ENCODE peak calls at places on chromosomes 4 and X, in six cellular contexts. Y is A549, R is adrenal gland, S is H1, B is body of pancreas, D is uterus. K is an unnamed sample.
A peak's percentile ranks its signal among the peaks of the same experiment; 100 is the strongest.

GRCh38 chr4:179059396-179059795 is 1617.2 kb upstream of the AGA start:
- DNase-seq in Y (no peak), R (no peak), S (no peak), B (no peak), D (no peak), K (no peak)

GRCh38 chr4:15936495-15936894 is 2.0 kb downstream of the FGFBP1 start:
- DNase-seq in Y (no peak), R (no peak), S (no peak), B (no peak), D (no peak), K (peak; percentile 59)

GRCh38 chrX:138034136-138034535 is 468.2 kb downstream of the ZIC3 start:
- DNase-seq in Y (peak; percentile 4), R (no peak), S (no peak), B (no peak), D (no peak), K (no peak)

GRCh38 chr4:7971881-7972500 is 32.3 kb upstream of the AFAP1 start:
- DNase-seq in Y (no peak), R (no peak), S (no peak), B (no peak), D (no peak), K (no peak)

GRCh38 chr4:13989496-13989895 is 362.0 kb upstream of the BOD1L1 start:
- DNase-seq in Y (peak; percentile 10), R (no peak), S (no peak), B (no peak), D (no peak), K (no peak)

GRCh38 chrX:100994352-100995281 is 25.1 kb downstream of the ARL13A start:
- DNase-seq in Y (peak; percentile 48), R (no peak), S (no peak), B (no peak), D (no peak), K (no peak)

GRCh38 chrX:73851014-73852009 is 288.3 kb downstream of the CHIC1 start:
- DNase-seq in Y (no peak), R (peak; percentile 88), S (no peak), B (peak; percentile 92), D (peak; percentile 89), K (no peak)

GRCh38 chr4:4831266-4831665 is 28.2 kb upstream of the MSX1 start:
- DNase-seq in Y (no peak), R (no peak), S (no peak), B (no peak), D (no peak), K (no peak)

GRCh38 chr4:149371021-149371420 is 444.6 kb downstream of the IQCM start:
- DNase-seq in Y (peak; percentile 54), R (peak; percentile 16), S (peak; percentile 7), B (peak; percentile 17), D (no peak), K (peak; percentile 15)

GRCh38 chr4:56575820-56576429 is 70.3 kb downstream of the ARL9 start:
- DNase-seq in Y (peak; percentile 29), R (no peak), S (no peak), B (no peak), D (no peak), K (no peak)

GRCh38 chr4:169215656-169216055 is 55.1 kb downstream of the SH3RF1 start:
- DNase-seq in Y (no peak), R (no peak), S (no peak), B (no peak), D (no peak), K (no peak)

GRCh38 chr4:95908806-95909205 is 68.9 kb downstream of the PDHA2 start:
- DNase-seq in Y (no peak), R (no peak), S (no peak), B (no peak), D (no peak), K (no peak)

GRCh38 chr4:30380404-30380998 is 339.7 kb upstream of the PCDH7 start:
- DNase-seq in Y (peak; percentile 68), R (no peak), S (peak; percentile 47), B (peak; percentile 60), D (no peak), K (no peak)

GRCh38 chr4:75598390-75598789 is 31.9 kb downstream of the CDKL2 start:
- DNase-seq in Y (no peak), R (no peak), S (no peak), B (no peak), D (no peak), K (no peak)

GRCh38 chrX:47633671-47634590 is 4.2 kb upstream of the CFP start:
- DNase-seq in Y (no peak), R (no peak), S (no peak), B (no peak), D (no peak), K (no peak)

GRCh38 chr4:149749769-149750168 is 65.9 kb downstream of the IQCM start:
- DNase-seq in Y (no peak), R (no peak), S (no peak), B (no peak), D (no peak), K (no peak)

GRCh38 chr4:188147176-188147575 is 7.9 kb downstream of the TRIML1 start:
- DNase-seq in Y (no peak), R (no peak), S (no peak), B (no peak), D (no peak), K (no peak)

GRCh38 chrX:85112270-85112669 is 108.6 kb downstream of the APOOL start:
- DNase-seq in Y (no peak), R (no peak), S (no peak), B (no peak), D (no peak), K (no peak)

GRCh38 chrX:117743469-117744251 is 372.9 kb downstream of the KLHL13 start:
- DNase-seq in Y (peak; percentile 5), R (no peak), S (no peak), B (peak; percentile 49), D (no peak), K (no peak)

GRCh38 chrX:47796433-47796906 is 40.2 kb upstream of the ZNF81 start:
- DNase-seq in Y (no peak), R (no peak), S (no peak), B (no peak), D (no peak), K (no peak)

GRCh38 chrX:19747672-19748610 is 139.5 kb downstream of the SH3KBP1 start:
- DNase-seq in Y (no peak), R (no peak), S (no peak), B (no peak), D (no peak), K (no peak)

GRCh38 chr4:153919667-153920066 is 130.8 kb upstream of the SFRP2 start:
- DNase-seq in Y (no peak), R (no peak), S (no peak), B (no peak), D (no peak), K (no peak)

GRCh38 chr4:93199492-93199891 is 629.1 kb upstream of the ATOH1 start:
- DNase-seq in Y (peak; percentile 42), R (peak; percentile 17), S (peak; percentile 25), B (peak; percentile 5), D (no peak), K (peak; percentile 33)

GRCh38 chr4:90543419-90544170 is 416.4 kb downstream of the CCSER1 start:
- DNase-seq in Y (no peak), R (no peak), S (no peak), B (no peak), D (no peak), K (no peak)

GRCh38 chr4:142155347-142155746 is 519.0 kb downstream of the IL15 start:
- DNase-seq in Y (no peak), R (no peak), S (no peak), B (no peak), D (no peak), K (no peak)

GRCh38 chr4:39453738-39454137 is 5.0 kb downstream of the RPL9 start:
- DNase-seq in Y (no peak), R (no peak), S (no peak), B (no peak), D (no peak), K (no peak)

GRCh38 chr4:39455486-39455885 is 3.2 kb downstream of the RPL9 start:
- DNase-seq in Y (no peak), R (no peak), S (no peak), B (no peak), D (no peak), K (no peak)

GRCh38 chr4:39452860-39453587 is 5.7 kb downstream of the RPL9 start:
- DNase-seq in Y (no peak), R (no peak), S (no peak), B (no peak), D (no peak), K (no peak)

GRCh38 chr4:39456946-39457763 is 1.6 kb downstream of the RPL9 start:
- DNase-seq in Y (no peak), R (no peak), S (no peak), B (no peak), D (no peak), K (no peak)

GRCh38 chr4:39458505-39459300 is at the start of the genes LIAS and RPL9:
- DNase-seq in Y (peak; percentile 99), R (peak; percentile 96), S (peak; percentile 96), B (peak; percentile 97), D (peak; percentile 96), K (peak; percentile 95)
- TF ChIP-seq POLR2A in Y (peak; percentile 78), R (peak; percentile 97), S (peak; percentile 99), B (peak; percentile 76), D (peak; percentile 96), K (peak; percentile 95)

GRCh38 chr4:185307136-185307950 is 88.4 kb downstream of the LRP2BP start:
- DNase-seq in Y (no peak), R (no peak), S (peak; percentile 19), B (peak; percentile 40), D (no peak), K (peak; percentile 57)
- H3K27ac ChIP-seq in Y (no peak overlapping the region), R (no peak overlapping the region), S (peak overlapping the region; percentile 74), B (no peak overlapping the region), D (no peak overlapping the region), K (peak overlapping the region; percentile 70)

DNA sequence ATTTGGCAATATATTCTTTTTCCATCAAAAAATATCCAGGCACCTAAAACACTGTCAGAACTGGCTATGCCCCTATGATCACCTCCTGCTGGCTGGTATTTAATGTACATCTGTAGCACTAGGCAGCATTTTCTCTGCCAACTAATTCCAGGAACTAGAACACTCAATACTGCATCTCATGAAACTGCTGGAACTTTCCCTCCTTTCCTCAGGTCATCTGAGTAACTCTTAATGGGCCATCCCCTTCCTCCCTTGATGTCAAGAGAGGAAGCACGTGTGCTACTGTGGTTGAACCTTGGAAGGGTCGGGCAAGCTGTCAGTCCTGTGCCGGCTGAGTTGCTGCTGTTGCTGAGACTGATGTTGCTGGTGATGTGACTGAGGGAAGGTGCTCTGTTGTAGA is 39.4 kb downstream of the TMEM165 start:
- DNase-seq in Y (peak; percentile 3), R (no peak), S (no peak), B (no peak), D (no peak), K (no peak)
- TF ChIP-seq CTCF in Y (no peak), R (peak; percentile 23), S (peak; percentile 10), B (peak; percentile 34), D (no peak), K (no peak)

GRCh38 chrX:40936827-40937226 is 148.4 kb upstream of the USP9X start:
- DNase-seq in Y (peak; percentile 26), R (no peak), S (no peak), B (no peak), D (no peak), K (no peak)

GRCh38 chrX:40931921-40932320 is 153.3 kb upstream of the USP9X start:
- DNase-seq in Y (peak; percentile 26), R (no peak), S (no peak), B (no peak), D (no peak), K (peak; percentile 45)

GRCh38 chrX:40938418-40938817 is 146.8 kb upstream of the USP9X start:
- DNase-seq in Y (peak; percentile 27), R (no peak), S (no peak), B (no peak), D (no peak), K (no peak)

GRCh38 chrX:40928076-40928475 is 157.2 kb upstream of the USP9X start:
- DNase-seq in Y (no peak), R (no peak), S (no peak), B (no peak), D (no peak), K (no peak)

GRCh38 chrX:40933132-40934078 is 151.8 kb upstream of the USP9X start:
- DNase-seq in Y (peak; percentile 36), R (no peak), S (no peak), B (no peak), D (no peak), K (no peak)
- TF ChIP-seq POLR2A in Y (no peak), R (no peak), S (no peak), B (no peak), D (no peak), K (no peak)

K was measured in thyroid gland.